ENCODE peak calls at places on chromosomes 7 and 10, in six cellular contexts. N, I, H, P, D and F are unnamed samples.

GRCh38 chr7:867406-868188 is 8.8 kb upstream of the GET4 start:
- DNase-seq in N (no peak), I (peak), H (peak), P (no peak), D (peak), F (peak)

GRCh38 chr10:122140941-122141623 is 130.0 kb upstream of the BTBD16 start:
- DNase-seq in N (no peak), I (peak), H (peak), P (peak), D (peak), F (peak)

GRCh38 chr10:49707585-49707984 is 28.1 kb downstream of the C10orf53 start:
- DNase-seq in N (no peak), I (no peak), H (no peak), P (no peak), D (no peak), F (no peak)

GRCh38 chr10:21740989-21741388 is 207.0 kb downstream of the MLLT10 start:
- DNase-seq in N (no peak), I (no peak), H (no peak), P (no peak), D (no peak), F (no peak)

GRCh38 chr7:92707435-92707834 is 117.2 kb upstream of the FAM133B start:
- DNase-seq in N (no peak), I (no peak), H (no peak), P (no peak), D (no peak), F (no peak)

GRCh38 chr10:77037735-77038411 is 599.7 kb downstream of the KCNMA1 start:
- DNase-seq in N (no peak), I (no peak), H (no peak), P (peak), D (no peak), F (no peak)

GRCh38 chr10:104614245-104614831 is 26.8 kb upstream of the SORCS3 start:
- DNase-seq in N (no peak), I (no peak), H (peak), P (no peak), D (no peak), F (peak)

GRCh38 chr7:157809863-157810851 is 473.4 kb downstream of the DNAJB6 start:
- DNase-seq in N (no peak), I (no peak), H (no peak), P (no peak), D (no peak), F (no peak)

GRCh38 chr10:124379609-124380193 is 39.0 kb downstream of the OAT start:
- DNase-seq in N (no peak), I (no peak), H (no peak), P (no peak), D (no peak), F (no peak)

GRCh38 chr7:43626695-43627094 is 43.8 kb downstream of the STK17A start:
- DNase-seq in N (no peak), I (no peak), H (no peak), P (no peak), D (no peak), F (no peak)

GRCh38 chr10:29982997-29983648 is 76.3 kb downstream of the JCAD start:
- DNase-seq in N (no peak), I (no peak), H (no peak), P (no peak), D (no peak), F (no peak)

GRCh38 chr10:119208553-119208940 is 1.2 kb downstream of the GRK5 start:
- DNase-seq in N (no peak), I (no peak), H (no peak), P (no peak), D (no peak), F (peak)

GRCh38 chr10:119207367-119207668 is at the start of gene GRK5:
- DNase-seq in N (peak), I (peak), H (peak), P (peak), D (peak), F (peak)

GRCh38 chr10:119207713-119208552 is 562 bp downstream of the GRK5 start:
- DNase-seq in N (peak), I (peak), H (peak), P (peak), D (peak), F (peak)

GRCh38 chr10:119206603-119207366 is 586 bp upstream of the GRK5 start:
- DNase-seq in N (peak), I (peak), H (peak), P (peak), D (peak), F (peak)

GRCh38 chr10:119205926-119206602 is 1.3 kb upstream of the GRK5 start:
- DNase-seq in N (no peak), I (peak), H (no peak), P (peak), D (peak), F (peak)
- TF ChIP-seq POLR2A in N (no peak), I (no peak), H (peak), P (no peak), D (no peak), F (peak)

DNA sequence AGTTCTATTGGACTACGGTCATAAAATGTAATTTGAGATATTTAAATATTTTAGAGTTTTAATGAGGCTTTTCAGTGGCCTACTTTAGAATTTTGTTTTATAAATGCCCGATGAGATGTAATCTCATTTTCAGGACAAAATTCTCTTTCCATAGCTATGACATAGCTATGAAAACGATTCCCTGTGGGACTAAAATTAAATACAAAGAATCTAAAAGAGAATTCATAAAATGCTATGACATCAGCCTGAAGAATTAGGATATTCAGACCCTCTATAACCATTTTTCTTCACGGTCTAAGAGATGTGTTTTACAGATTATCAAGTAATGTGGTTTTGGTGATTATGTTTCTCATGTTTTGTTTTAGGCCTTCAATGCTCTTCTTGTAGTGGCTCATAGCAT is 48.2 kb upstream of the ODAD2 start:
- DNase-seq in N (no peak), I (no peak), H (no peak), P (no peak), D (no peak), F (no peak)
- TF ChIP-seq POLR2A in N (no peak), I (no peak), H (no peak), P (no peak), D (no peak), F (no peak)

DNA sequence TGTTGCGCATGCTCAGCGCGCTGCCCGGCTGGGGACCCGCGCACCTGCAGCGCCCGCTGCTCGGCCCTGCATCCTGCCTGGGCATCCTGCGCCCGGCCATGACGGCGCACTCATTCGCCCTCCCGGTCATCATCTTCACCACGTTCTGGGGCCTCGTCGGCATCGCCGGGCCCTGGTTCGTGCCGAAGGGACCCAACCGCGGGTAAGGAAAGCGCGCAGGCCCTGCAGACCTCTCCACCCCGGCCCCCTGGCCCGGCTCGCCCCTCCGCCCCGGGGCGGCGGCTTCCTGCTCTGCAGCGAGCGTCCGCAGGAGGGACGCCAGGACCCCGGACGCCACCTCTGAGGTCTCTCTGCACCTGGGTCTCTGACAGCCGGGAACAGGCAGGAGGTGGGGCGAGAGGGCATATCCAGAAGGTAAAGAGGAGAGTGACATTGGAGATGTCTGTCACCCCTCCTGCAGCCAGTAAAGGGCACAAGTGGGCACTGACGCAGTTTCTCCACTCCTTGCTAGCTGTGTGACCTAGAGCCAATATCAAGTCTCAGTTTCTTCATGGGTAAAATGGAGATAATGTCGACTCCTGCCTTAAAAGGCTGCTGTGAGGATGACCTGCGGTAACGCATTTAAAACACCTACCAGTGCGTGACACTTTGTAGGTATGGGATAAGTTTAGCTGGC is at the start of gene ATP6V0E2:
- DNase-seq in N (no peak), I (no peak), H (no peak), P (no peak), D (no peak), F (peak)
- TF ChIP-seq POLR2A in N (peak), I (peak), H (no peak), P (peak), D (no peak), F (peak)

DNA sequence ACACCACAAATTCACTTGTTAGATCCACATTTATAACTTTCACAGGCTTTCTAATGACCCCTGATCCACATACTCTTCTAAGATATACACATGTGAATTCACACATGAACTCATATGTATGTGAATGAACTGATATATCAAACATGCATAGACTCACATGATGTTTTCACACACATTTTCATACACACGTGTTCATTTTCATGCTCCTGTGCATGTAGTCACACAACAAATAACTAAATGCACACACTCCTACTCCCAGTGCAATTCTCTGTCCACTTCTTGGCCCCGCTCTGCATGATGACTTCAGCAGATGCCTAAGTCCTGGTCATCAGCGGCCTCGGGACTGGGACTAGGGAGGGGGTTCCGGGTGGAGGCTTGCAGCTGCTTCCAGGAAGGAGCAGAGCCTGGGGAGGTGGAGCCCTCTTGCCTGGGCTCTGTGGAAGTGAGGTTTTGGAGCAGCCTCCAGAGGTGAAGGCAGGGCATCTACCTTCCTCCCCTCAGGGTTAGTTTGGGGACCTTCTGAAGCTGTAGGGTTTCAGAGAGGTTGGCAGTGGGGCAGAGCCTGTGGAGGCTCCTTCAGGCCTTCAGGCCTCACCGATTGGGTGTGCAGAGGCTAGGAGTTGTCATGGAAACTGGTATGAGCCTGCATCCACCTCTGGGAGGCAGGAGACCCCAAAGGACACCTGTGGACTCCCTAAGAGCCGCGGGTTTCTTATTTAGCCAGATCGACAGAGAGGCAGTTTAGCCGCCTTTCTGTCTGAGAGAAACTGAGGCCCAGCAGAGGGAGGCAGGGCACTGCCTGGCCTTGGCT is 1.8 kb downstream of the LZTS2 start:
- DNase-seq in N (no peak), I (peak), H (peak), P (peak), D (peak), F (peak)
- TF ChIP-seq POLR2A in N (peak), I (peak), H (peak), P (no peak), D (peak), F (peak)

DNA sequence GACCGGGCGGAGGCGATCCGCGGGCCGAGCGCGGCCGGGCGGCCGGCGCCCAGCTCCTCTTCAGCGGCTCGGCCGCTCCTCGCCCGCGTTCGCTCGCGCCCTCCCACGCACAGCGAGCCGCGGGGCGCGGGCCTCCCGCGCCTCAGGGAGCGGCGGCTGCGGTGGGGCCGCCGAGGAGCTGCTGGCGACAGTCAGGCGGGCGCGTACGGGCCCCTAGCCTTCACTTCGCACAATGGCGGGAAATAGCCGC is at the start of gene MCMBP:
- DNase-seq in N (no peak), I (no peak), H (no peak), P (no peak), D (no peak), F (no peak)
- TF ChIP-seq POLR2A in N (peak), I (peak), H (no peak), P (peak), D (peak), F (peak)

GRCh38 chr10:552679-553078 is 136.8 kb downstream of the DIP2C start:
- DNase-seq in N (no peak), I (peak), H (no peak), P (no peak), D (no peak), F (no peak)
- TF ChIP-seq POLR2A in N (no peak), I (no peak), H (no peak), P (no peak), D (no peak), F (no peak)

GRCh38 chr7:158861936-158862704 is 5.8 kb downstream of the DYNC2I1 start:
- DNase-seq in N (no peak), I (no peak), H (no peak), P (no peak), D (no peak), F (no peak)

GRCh38 chr7:158864507-158864820 is 8.1 kb downstream of the DYNC2I1 start:
- DNase-seq in N (no peak), I (no peak), H (no peak), P (no peak), D (no peak), F (no peak)

GRCh38 chr7:158865462-158865922 is 9.1 kb downstream of the DYNC2I1 start:
- DNase-seq in N (no peak), I (no peak), H (no peak), P (no peak), D (no peak), F (no peak)

GRCh38 chr7:158864833-158865232 is 8.5 kb downstream of the DYNC2I1 start:
- DNase-seq in N (no peak), I (no peak), H (no peak), P (no peak), D (no peak), F (no peak)

DNA sequence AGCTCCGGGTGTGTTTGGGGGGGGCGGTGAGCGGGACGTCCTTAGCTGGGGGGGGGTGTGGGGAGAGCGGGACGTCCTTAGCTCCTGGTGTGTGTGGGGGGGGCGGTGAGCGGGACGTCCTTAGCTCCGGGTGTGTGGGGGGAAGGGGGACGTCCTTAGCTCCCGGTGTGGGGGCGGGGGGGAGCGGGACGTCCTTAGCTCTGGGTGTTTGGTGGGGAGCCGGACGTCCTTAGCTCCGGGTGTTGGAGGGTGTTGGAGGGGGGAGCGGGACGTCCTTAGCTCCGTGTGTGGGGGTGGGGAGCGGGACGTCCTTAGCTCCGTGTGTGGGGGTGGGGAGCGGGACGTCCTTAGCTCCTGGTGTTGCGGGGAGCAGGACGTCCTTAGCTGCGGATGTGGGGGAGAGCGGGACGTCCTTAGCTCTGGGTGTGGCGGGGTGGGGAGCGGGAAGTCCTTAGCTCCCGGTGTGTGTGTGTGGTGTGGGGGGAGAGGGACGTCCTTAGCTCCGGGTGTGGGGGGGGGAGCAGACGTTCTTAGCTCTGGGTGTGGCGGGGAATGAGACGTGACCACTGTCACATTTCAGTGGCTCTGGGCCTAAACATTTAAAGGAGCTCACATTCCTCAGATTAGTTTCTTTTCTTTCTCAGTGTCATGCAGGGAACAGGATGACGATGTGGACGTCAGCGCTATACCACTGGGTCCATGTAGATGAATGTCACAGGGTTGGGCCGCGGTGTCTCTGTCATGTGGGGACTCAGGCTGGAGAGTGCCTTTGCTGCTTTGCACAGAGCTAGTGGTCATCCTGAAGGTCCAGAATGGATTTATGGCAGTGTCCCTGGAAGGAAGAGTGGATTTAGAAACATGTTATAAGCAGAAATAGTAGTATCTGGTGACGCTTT is 7.5 kb downstream of the DYNC2I1 start:
- DNase-seq in N (no peak), I (peak), H (peak), P (peak), D (peak), F (peak)
- TF ChIP-seq POLR2A in N (no peak), I (peak), H (no peak), P (no peak), D (peak), F (peak)